ENCODE peak calls at places on chromosomes 3 and 15, in nine cellular contexts. R is ovary; S is HuH-7; T is naive thymus-derived CD8-positive, alpha-beta T cell; K is germinal center; Y is sciatic nerve; Z is HS-27A; V is stimulated activated CD4-positive, alpha-beta T cell treated with anti-CD3 and anti-CD28 coated beads, Interleukin-2, amount 100 ng/mL, for 48 hours; D is heart left ventricle. U is an unnamed sample.

GRCh38 chr3:156175570-156175969 is 55.2 kb downstream of the KCNAB1 start:
- DNase-seq in T (no peak), V (no peak), K (no peak), S (no peak), R (no peak), Y (no peak), Z (no peak), D (no peak), U (no peak)

GRCh38 chr3:186165331-186165730 is 56.4 kb upstream of the ETV5 start:
- DNase-seq in D (no peak), Z (no peak), V (no peak), Y (no peak), T (no peak), K (no peak), R (no peak), S (no peak), U (no peak)

GRCh38 chr3:45826321-45826720 is 15.6 kb downstream of the LZTFL1 start:
- DNase-seq in R (no peak), T (no peak), V (no peak), Z (no peak), K (no peak), D (no peak), S (no peak), Y (no peak), U (no peak)

GRCh38 chr15:71296032-71296686 is 180.9 kb downstream of the THSD4 start:
- DNase-seq in S (no peak), D (no peak), K (no peak), T (no peak), R (no peak), V (no peak), Y (no peak), Z (peak; percentile 92), U (no peak)

GRCh38 chr3:87002346-87002745 is 11.4 kb upstream of the VGLL3 start:
- DNase-seq in Y (no peak), K (no peak), T (no peak), V (no peak), D (no peak), R (no peak), Z (no peak), S (no peak), U (no peak)

GRCh38 chr3:123657578-123657977 is 72.7 kb upstream of the HACD2 start:
- DNase-seq in D (no peak), S (peak; percentile 25), T (no peak), Z (no peak), R (no peak), K (no peak), V (no peak), Y (no peak), U (no peak)

GRCh38 chr3:44896449-44896848 is 22.0 kb downstream of the TGM4 start:
- DNase-seq in V (no peak), K (peak; percentile 30), D (no peak), S (no peak), Z (no peak), Y (no peak), T (no peak), R (no peak), U (no peak)

GRCh38 chr3:57805674-57806073 is 49.6 kb downstream of the SLMAP start:
- DNase-seq in Y (no peak), S (no peak), D (no peak), R (no peak), T (no peak), K (no peak), V (no peak), Z (peak; percentile 48), U (no peak)

GRCh38 chr15:41825145-41825544 is 2.7 kb upstream of the JMJD7 start:
- DNase-seq in T (no peak), R (no peak), V (no peak), S (no peak), Z (no peak), K (no peak), Y (no peak), D (no peak), U (no peak)

GRCh38 chr15:67731112-67731761 is 94.1 kb upstream of the SKOR1 start:
- DNase-seq in T (no peak), K (no peak), R (no peak), Y (no peak), S (no peak), V (no peak), D (no peak), Z (no peak), U (no peak)

GRCh38 chr3:120497813-120498212 is 47.0 kb upstream of the FSTL1 start:
- DNase-seq in Y (no peak), T (no peak), Z (no peak), R (no peak), K (no peak), S (no peak), V (no peak), D (no peak), U (no peak)

GRCh38 chr3:29919551-29919950 is 638.7 kb downstream of the RBMS3 start:
- DNase-seq in V (no peak), S (no peak), D (no peak), K (no peak), R (no peak), T (no peak), Z (no peak), Y (no peak), U (no peak)

GRCh38 chr3:11140713-11141104 is 13.6 kb upstream of the HRH1 start:
- DNase-seq in K (no peak), Y (no peak), R (no peak), V (no peak), D (no peak), S (no peak), T (no peak), Z (no peak), U (no peak)

GRCh38 chr3:123094492-123094891 is 27.7 kb downstream of the PDIA5 start:
- DNase-seq in D (peak; percentile 10), Z (no peak), S (no peak), K (no peak), V (no peak), Y (no peak), T (no peak), R (no peak), U (no peak)

GRCh38 chr3:97810779-97811390 is 10.9 kb upstream of the CRYBG3 start:
- DNase-seq in K (no peak), V (no peak), R (no peak), Z (no peak), D (no peak), Y (no peak), T (no peak), S (no peak), U (no peak)

GRCh38 chr3:44237665-44238064 is 4.0 kb upstream of the TOPAZ1 start:
- DNase-seq in K (no peak), T (no peak), D (no peak), S (no peak), R (no peak), Z (no peak), V (no peak), Y (no peak), U (no peak)

GRCh38 chr3:175493296-175493695 is 634.2 kb downstream of the NAALADL2 start:
- DNase-seq in S (no peak), R (no peak), T (no peak), K (no peak), D (no peak), Y (no peak), Z (no peak), V (no peak), U (no peak)

GRCh38 chr3:183378951-183379350 is 49.5 kb downstream of the MCF2L2 start:
- DNase-seq in K (no peak), V (no peak), Y (no peak), T (no peak), Z (no peak), R (no peak), S (no peak), D (no peak), U (no peak)

GRCh38 chr3:37498126-37499039 is 324.0 kb upstream of the LRRFIP2 start:
- DNase-seq in D (peak; percentile 55), V (no peak), Y (no peak), R (no peak), Z (no peak), T (no peak), K (no peak), S (no peak), U (no peak)

GRCh38 chr3:150286390-150287147 is 121.5 kb upstream of the TSC22D2 start:
- DNase-seq in T (peak; percentile 15), R (no peak), S (no peak), Z (no peak), Y (no peak), D (no peak), K (peak; percentile 15), V (no peak), U (peak; percentile 5)

GRCh38 chr3:130900959-130901358 is 7.1 kb downstream of the ATP2C1 start:
- DNase-seq in D (no peak), T (no peak), Y (no peak), K (no peak), S (no peak), Z (no peak), V (no peak), R (no peak), U (no peak)

GRCh38 chr3:112776000-112776399 is 70.7 kb downstream of the CD200R1L start:
- DNase-seq in K (no peak), Z (no peak), R (no peak), V (no peak), D (no peak), Y (no peak), S (no peak), T (no peak), U (no peak)

GRCh38 chr15:55344206-55344605 is 25.2 kb downstream of the PIGB start:
- DNase-seq in Y (no peak), Z (no peak), K (no peak), R (no peak), T (no peak), S (no peak), D (no peak), V (no peak), U (no peak)

GRCh38 chr3:52983336-52983807 is 62.5 kb downstream of the SFMBT1 start:
- DNase-seq in R (no peak), Z (no peak), V (peak; percentile 41), K (peak; percentile 66), Y (no peak), S (no peak), T (peak; percentile 74), D (no peak), U (peak; percentile 26)

GRCh38 chr15:80730931-80731330 is 35.8 kb downstream of the ABHD17C start:
- DNase-seq in K (no peak), Z (no peak), S (no peak), V (no peak), T (no peak), D (no peak), Y (no peak), R (no peak), U (no peak)

GRCh38 chr15:99157456-99157855 is 52.6 kb downstream of the SYNM start:
- DNase-seq in D (no peak), Z (no peak), V (no peak), R (no peak), K (no peak), Y (no peak), S (no peak), T (no peak), U (no peak)

GRCh38 chr15:33994005-33994615 is 25.8 kb downstream of the CHRM5 start:
- DNase-seq in V (no peak), K (no peak), T (no peak), S (peak; percentile 9), D (no peak), Z (no peak), R (no peak), Y (no peak), U (no peak)

GRCh38 chr3:194136519-194137313 is 768 bp downstream of the HES1 start:
- DNase-seq in R (peak; percentile 65), Y (peak; percentile 75), S (no peak), Z (no peak), K (peak; percentile 42), D (peak; percentile 74), T (peak; percentile 11), V (no peak), U (no peak)

GRCh38 chr3:132254076-132254755 is 63.0 kb upstream of the ACP3 start:
- DNase-seq in Z (no peak), S (no peak), V (no peak), Y (no peak), R (no peak), T (no peak), D (no peak), K (no peak), U (no peak)

GRCh38 chr15:34001536-34001935 is 33.2 kb downstream of the CHRM5 start:
- DNase-seq in D (no peak), R (no peak), K (no peak), V (no peak), T (no peak), S (no peak), Y (no peak), Z (no peak), U (no peak)

GRCh38 chr15:81548350-81549116 is 174.5 kb upstream of the TMC3 start:
- DNase-seq in V (no peak), K (no peak), Y (no peak), D (no peak), S (no peak), T (no peak), R (no peak), Z (no peak), U (no peak)